ENCODE peak calls at places on chromosomes 4 and X, in five cellular contexts. N, R, T, W and V are unnamed samples.
A peak's percentile ranks its signal among the peaks of the same experiment; 100 is the strongest.

GRCh38 chr4:26762650-26763049 is 98.0 kb upstream of the STIM2 start:
- DNase-seq in R (no peak), N (no peak), T (no peak), W (no peak), V (no peak)

GRCh38 chr4:137638934-137639333 is 106.6 kb upstream of the PCDH18 start:
- DNase-seq in R (no peak), N (no peak), T (no peak), W (no peak), V (no peak)

GRCh38 chr4:7924163-7924562 is 15.5 kb downstream of the AFAP1 start:
- DNase-seq in N (no peak), T (no peak), W (peak; percentile 80), R (no peak), V (no peak)

GRCh38 chrX:41313419-41313818 is 20.5 kb upstream of the DDX3X start:
- DNase-seq in W (no peak), N (no peak), T (no peak), R (no peak), V (no peak)

GRCh38 chr4:42488114-42488513 is 90.8 kb downstream of the SHISA3 start:
- DNase-seq in N (no peak), T (no peak), W (no peak), R (peak; percentile 70), V (no peak)

GRCh38 chrX:1103360-1103759 is 109.1 kb downstream of the CRLF2 start:
- DNase-seq in N (no peak), R (no peak), W (no peak), T (no peak), V (no peak)

GRCh38 chr4:85783483-85783882 is 308.5 kb downstream of the ARHGAP24 start:
- DNase-seq in T (no peak), R (no peak), W (no peak), N (no peak), V (no peak)

GRCh38 chrX:37905436-37906147 is 58.2 kb upstream of the DYNLT3 start:
- DNase-seq in T (peak; percentile 67), R (no peak), N (peak; percentile 57), W (no peak), V (peak; percentile 46)

GRCh38 chr4:37653601-37654000 is 32.6 kb downstream of the RELL1 start:
- DNase-seq in T (no peak), W (no peak), R (no peak), N (no peak), V (no peak)

GRCh38 chr4:148790246-148790645 is 348.0 kb upstream of the NR3C2 start:
- DNase-seq in W (no peak), N (no peak), T (no peak), R (no peak), V (no peak)

GRCh38 chr4:625631-626031 is 258 bp downstream of the PDE6B start:
- DNase-seq in N (no peak), R (no peak), W (no peak), T (no peak), V (no peak)
- TF ChIP-seq SUZ12 in N (no peak), R (no peak), W (no peak), T (no peak), V (no peak)

GRCh38 chrX:134502686-134503085 is 42.7 kb downstream of the HPRT1 start:
- DNase-seq in N (no peak), W (no peak), R (no peak), T (no peak), V (no peak)
- TF ChIP-seq SUZ12 in N (no peak), W (no peak), R (no peak), T (no peak), V (no peak)

GRCh38 chrX:153495362-153495751 is 577 bp downstream of the BGN start:
- DNase-seq in N (no peak), R (no peak), T (no peak), W (no peak), V (no peak)
- TF ChIP-seq SUZ12 in N (no peak), R (no peak), T (no peak), W (no peak), V (no peak)

GRCh38 chr4:153295131-153295755 is 49.2 kb upstream of the MND1 start:
- DNase-seq in R (no peak), W (no peak), N (no peak), T (peak; percentile 52), V (no peak)

GRCh38 chr4:153292897-153293674 is 51.4 kb upstream of the MND1 start:
- DNase-seq in N (no peak), W (no peak), R (no peak), T (no peak), V (no peak)

GRCh38 chr4:153296424-153296823 is 48.1 kb upstream of the MND1 start:
- DNase-seq in T (no peak), W (no peak), R (no peak), N (no peak), V (no peak)

GRCh38 chr4:153293675-153294057 is 50.8 kb upstream of the MND1 start:
- DNase-seq in R (no peak), W (no peak), T (no peak), N (no peak), V (no peak)

GRCh38 chr4:153294631-153295030 is 49.9 kb upstream of the MND1 start:
- DNase-seq in T (no peak), N (no peak), R (no peak), W (no peak), V (no peak)
- TF ChIP-seq SUZ12 in T (no peak), N (no peak), R (no peak), W (no peak), V (no peak)